ENCODE peak calls at places on chromosome 14, in ten cellular contexts. D is activated CD4-positive, alpha-beta T cell treated with anti-CD3 and anti-CD28 coated beads, Interleukin-2, amount 50 U/mL, for 1 hour; Z is H4; K is fibroblast of lung; M is NCI-H1694 treated with DMSO at 0.1 percent for 48 hours; O is NCI-H748 treated with DMSO at 0.1 percent for 48 hours; R is hypothalamus; E is T-helper 9 cell; J is substantia nigra; S is adipocyte. B is an unnamed sample.
A peak's percentile ranks its signal among the peaks of the same experiment; 100 is the strongest.

GRCh38 chr14:22184157-22185025 is 404.6 kb downstream of the DAD1 start:
- DNase-seq in D (no peak), Z (peak; percentile 29), K (peak; percentile 53), M (no peak), O (no peak), R (no peak), E (no peak), J (no peak), S (no peak), B (no peak)

GRCh38 chr14:38255673-38256357 is at the start of gene CLEC14A:
- DNase-seq in D (no peak), Z (no peak), K (peak; percentile 35), M (no peak), O (no peak), R (no peak), E (no peak), J (no peak), S (no peak), B (no peak)

GRCh38 chr14:76918176-76918750 is 92.1 kb downstream of the LRRC74A start:
- DNase-seq in D (no peak), Z (no peak), K (peak; percentile 96), M (peak; percentile 85), O (no peak), R (peak; percentile 65), E (no peak), J (peak; percentile 66), S (peak; percentile 91), B (no peak)

GRCh38 chr14:64702493-64703392 is 1.5 kb upstream of the PLEKHG3 start:
- DNase-seq in D (peak; percentile 28), Z (no peak), K (no peak), M (no peak), O (peak; percentile 61), R (no peak), E (peak; percentile 40), J (no peak), S (no peak), B (no peak)

GRCh38 chr14:96888593-96888992 is 91.4 kb downstream of the VRK1 start:
- DNase-seq in D (no peak), Z (no peak), K (peak; percentile 23), M (no peak), O (no peak), R (no peak), E (no peak), J (no peak), S (no peak), B (no peak)

GRCh38 chr14:63045612-63046320 is 508 bp upstream of the KCNH5 start:
- DNase-seq in D (no peak), Z (peak; percentile 17), K (peak; percentile 61), M (peak; percentile 61), O (peak; percentile 74), R (peak; percentile 9), E (no peak), J (peak; percentile 15), S (peak; percentile 73), B (no peak)

GRCh38 chr14:103108749-103109207 is 14.3 kb downstream of the EXOC3L4 start:
- DNase-seq in D (no peak), Z (peak; percentile 44), K (peak; percentile 38), M (peak; percentile 63), O (no peak), R (no peak), E (no peak), J (no peak), S (no peak), B (no peak)

GRCh38 chr14:96304956-96305355 is 48.9 kb downstream of the BDKRB1 start:
- DNase-seq in D (no peak), Z (peak; percentile 7), K (no peak), M (no peak), O (no peak), R (no peak), E (no peak), J (no peak), S (no peak), B (no peak)